ENCODE peak calls at places on chromosomes 2 and 18, in seven cellular contexts. One of them, this sample, is unnamed.

GRCh38 chr2:171266102-171266501 is 105.4 kb upstream of the TLK1 start:
- DNase-seq in HEK293T: no peak
- DNase-seq in fibroblast of pulmonary artery: no peak
- DNase-seq in T-helper 17 cell: no peak
- DNase-seq in iPS-NIHi11: no peak
- DNase-seq in SW480: no peak
- DNase-seq in HuH-7.5: no peak
- DNase-seq in this sample: no peak

GRCh38 chr18:21341141-21341540 is 99.1 kb downstream of the GREB1L start:
- DNase-seq in HuH-7.5: no peak
- DNase-seq in SW480: no peak
- DNase-seq in iPS-NIHi11: no peak
- DNase-seq in fibroblast of pulmonary artery: no peak
- DNase-seq in T-helper 17 cell: no peak
- DNase-seq in HEK293T: no peak
- DNase-seq in this sample: no peak

GRCh38 chr2:47321411-47322031 is 81.4 kb upstream of the MSH2 start:
- DNase-seq in SW480: no peak
- DNase-seq in HEK293T: no peak
- DNase-seq in HuH-7.5: no peak
- DNase-seq in fibroblast of pulmonary artery: no peak
- DNase-seq in T-helper 17 cell: no peak
- DNase-seq in iPS-NIHi11: no peak
- DNase-seq in this sample: no peak

GRCh38 chr2:37877457-37878315 is 47.4 kb upstream of the RMDN2 start:
- DNase-seq in HEK293T: peak
- DNase-seq in HuH-7.5: peak
- DNase-seq in SW480: peak
- DNase-seq in iPS-NIHi11: peak
- DNase-seq in fibroblast of pulmonary artery: peak
- DNase-seq in T-helper 17 cell: no peak
- DNase-seq in this sample: peak

GRCh38 chr2:149082781-149083180 is 44.3 kb downstream of the LYPD6B start:
- DNase-seq in fibroblast of pulmonary artery: no peak
- DNase-seq in T-helper 17 cell: no peak
- DNase-seq in iPS-NIHi11: peak
- DNase-seq in HEK293T: no peak
- DNase-seq in HuH-7.5: no peak
- DNase-seq in SW480: peak
- DNase-seq in this sample: peak

GRCh38 chr2:121993682-121994081 is 238.2 kb downstream of the TSN start:
- DNase-seq in HEK293T: no peak
- DNase-seq in fibroblast of pulmonary artery: no peak
- DNase-seq in T-helper 17 cell: no peak
- DNase-seq in HuH-7.5: no peak
- DNase-seq in SW480: no peak
- DNase-seq in iPS-NIHi11: no peak
- DNase-seq in this sample: no peak

GRCh38 chr2:234960091-234961088 is 8.6 kb downstream of the SH3BP4 start:
- DNase-seq in SW480: no peak
- DNase-seq in iPS-NIHi11: no peak
- DNase-seq in HEK293T: no peak
- DNase-seq in HuH-7.5: no peak
- DNase-seq in T-helper 17 cell: no peak
- DNase-seq in fibroblast of pulmonary artery: peak
- DNase-seq in this sample: no peak

GRCh38 chr2:150974864-150975263 is 286.8 kb downstream of the RBM43 start:
- DNase-seq in HuH-7.5: no peak
- DNase-seq in fibroblast of pulmonary artery: no peak
- DNase-seq in HEK293T: no peak
- DNase-seq in SW480: no peak
- DNase-seq in iPS-NIHi11: no peak
- DNase-seq in T-helper 17 cell: no peak
- DNase-seq in this sample: no peak

This sample was measured in NCI-H187 treated with DMSO at 0.1 percent for 48 hours.